ENCODE peak calls at places on chromosomes 16 and 17, in five cellular contexts. W is psoas muscle; E is gastrocnemius medialis; U is fibroblast of lung; Q is CD4-positive, alpha-beta T cell. A is an unnamed sample.

GRCh38 chr16:52526429-52526828 is 20.5 kb downstream of the TOX3 start:
- DNase-seq in U (no peak), E (no peak), Q (no peak), W (no peak), A (no peak)

GRCh38 chr16:901715-902601 is 68.8 kb downstream of the LMF1 start:
- DNase-seq in U (no peak), Q (no peak), E (no peak), W (peak), A (no peak)

GRCh38 chr17:45740553-45741330 is 43.4 kb upstream of the CRHR1 start:
- DNase-seq in U (peak), E (peak), W (peak), Q (no peak), A (no peak)

GRCh38 chr16:87834668-87835473 is 34.4 kb downstream of the SLC7A5 start:
- DNase-seq in E (no peak), W (peak), Q (no peak), U (peak), A (no peak)

GRCh38 chr17:55344514-55344997 is 77.1 kb downstream of the MMD start:
- DNase-seq in U (no peak), E (no peak), Q (no peak), W (no peak), A (no peak)

GRCh38 chr17:8046929-8047768 is 8.3 kb downstream of the ALOX15B start:
- DNase-seq in Q (no peak), U (no peak), E (no peak), W (no peak), A (no peak)

GRCh38 chr16:50334106-50334975 is 34.4 kb downstream of the BRD7 start:
- DNase-seq in W (no peak), Q (no peak), E (no peak), U (no peak), A (no peak)

GRCh38 chr16:75096730-75097129 is 19.9 kb downstream of the LDHD start:
- DNase-seq in W (no peak), E (no peak), Q (no peak), U (no peak), A (no peak)

GRCh38 chr16:777826-778225 is 10.4 kb downstream of the RPUSD1 start:
- DNase-seq in E (no peak), W (no peak), U (peak), Q (no peak), A (no peak)

GRCh38 chr16:81626181-81626674 is 152.9 kb upstream of the PLCG2 start:
- DNase-seq in E (no peak), Q (no peak), U (peak), W (no peak), A (peak)

GRCh38 chr17:10421946-10422542 is at the start of gene MYH8:
- DNase-seq in W (no peak), U (no peak), E (no peak), Q (no peak), A (no peak)

GRCh38 chr16:86363836-86364618 is 146.3 kb upstream of the FOXF1 start:
- DNase-seq in E (no peak), U (peak), Q (no peak), W (no peak), A (no peak)

GRCh38 chr16:56684256-56684925 is 2.1 kb downstream of the MT1X start:
- DNase-seq in E (peak), Q (no peak), W (peak), U (no peak), A (no peak)

GRCh38 chr17:19369107-19369778 is 6.7 kb upstream of the B9D1 start:
- DNase-seq in E (no peak), U (no peak), Q (no peak), W (no peak), A (no peak)

GRCh38 chr16:75372236-75372856 is 61.0 kb downstream of the CFDP1 start:
- DNase-seq in Q (no peak), E (no peak), W (no peak), U (peak), A (no peak)

GRCh38 chr17:2545393-2545792 is 33.7 kb upstream of the METTL16 start:
- DNase-seq in E (no peak), Q (no peak), U (no peak), W (no peak), A (peak)

GRCh38 chr16:5412721-5413120 is 315.1 kb upstream of the EEF2KMT start:
- DNase-seq in U (peak), E (no peak), W (no peak), Q (no peak), A (no peak)

GRCh38 chr16:51151435-51151950 is 423 bp upstream of the SALL1 start:
- DNase-seq in U (peak), W (no peak), Q (no peak), E (no peak), A (no peak)

GRCh38 chr16:53224932-53225533 is 170.2 kb downstream of the CHD9 start:
- DNase-seq in Q (no peak), E (no peak), W (no peak), U (peak), A (peak)

GRCh38 chr17:39755550-39756375 is 18.0 kb downstream of the GRB7 start:
- DNase-seq in W (no peak), E (no peak), Q (peak), U (no peak), A (no peak)

GRCh38 chr17:35745749-35746320 is 7.2 kb downstream of the GAS2L2 start:
- DNase-seq in W (no peak), E (no peak), U (no peak), Q (no peak), A (no peak)

GRCh38 chr16:78177927-78178326 is 78.5 kb downstream of the WWOX start:
- DNase-seq in Q (no peak), U (no peak), W (no peak), E (no peak), A (no peak)

GRCh38 chr17:66459811-66460270 is 157.4 kb downstream of the PRKCA start:
- DNase-seq in E (no peak), W (no peak), U (peak), Q (no peak), A (peak)

GRCh38 chr16:88744839-88745521 is 38.7 kb downstream of the CTU2 start:
- DNase-seq in Q (no peak), W (no peak), U (no peak), E (no peak), A (no peak)

GRCh38 chr17:47896672-47897490 is 845 bp downstream of the SP2 start:
- DNase-seq in E (no peak), W (no peak), Q (no peak), U (peak), A (no peak)
- H3K27ac ChIP-seq in E (peak), W (peak), Q (peak), U (peak), A (peak)

GRCh38 chr17:49259663-49260010 is 29.1 kb upstream of the PHOSPHO1 start:
- DNase-seq in W (no peak), Q (no peak), E (no peak), U (no peak), A (no peak)
- H3K27ac ChIP-seq in W (peak), Q (no peak), E (peak), U (no peak), A (peak)

GRCh38 chr16:63575031-63575430 is 1538.8 kb upstream of the CDH8 start:
- DNase-seq in E (no peak), W (no peak), U (no peak), Q (no peak), A (no peak)

GRCh38 chr16:63581560-63581959 is 1540.3 kb downstream of the CDH11 start:
- DNase-seq in Q (no peak), E (no peak), U (no peak), W (no peak), A (no peak)

GRCh38 chr16:63577891-63578290 is 1541.7 kb upstream of the CDH8 start:
- DNase-seq in W (no peak), E (no peak), Q (no peak), U (no peak), A (no peak)

DNA sequence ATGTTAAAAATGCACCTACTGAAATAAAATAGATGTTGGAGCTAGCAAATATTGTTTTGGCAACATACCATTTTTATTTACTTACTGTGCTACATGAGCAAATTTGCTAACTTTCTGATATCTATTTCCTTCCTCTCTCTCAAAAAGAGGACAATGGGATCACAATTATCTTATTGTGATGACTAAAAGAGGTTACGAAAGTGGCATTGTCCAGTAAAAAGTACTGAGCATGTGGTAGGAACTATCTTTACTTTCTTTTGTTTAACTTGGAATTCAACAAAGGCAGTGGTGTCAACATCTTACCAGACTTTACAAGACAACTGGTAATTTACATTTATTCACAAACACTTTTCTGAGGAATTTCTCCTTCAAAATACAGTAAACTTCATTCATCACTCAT is 1542.6 kb upstream of the CDH8 start:
- DNase-seq in E (no peak), W (no peak), U (no peak), Q (no peak), A (no peak)
- H3K27ac ChIP-seq in E (no peak), W (no peak), U (no peak), Q (no peak), A (no peak)

GRCh38 chr17:59763861-59764260 is 56.4 kb downstream of the VMP1 start:
- DNase-seq in U (peak), Q (no peak), W (no peak), E (no peak), A (no peak)

GRCh38 chr17:59760164-59760563 is 52.7 kb downstream of the VMP1 start:
- DNase-seq in Q (no peak), E (no peak), W (no peak), U (no peak), A (no peak)

GRCh38 chr17:59762022-59762825 is 54.8 kb downstream of the VMP1 start:
- DNase-seq in E (no peak), W (no peak), Q (no peak), U (peak), A (no peak)

GRCh38 chr17:59762826-59763374 is 55.4 kb downstream of the VMP1 start:
- DNase-seq in U (no peak), Q (no peak), E (no peak), W (no peak), A (no peak)

GRCh38 chr17:59761385-59762021 is 54.0 kb downstream of the VMP1 start:
- DNase-seq in U (peak), W (no peak), Q (no peak), E (no peak), A (no peak)
- H3K27ac ChIP-seq in U (peak), W (no peak), Q (no peak), E (no peak), A (peak)

GRCh38 chr17:75238684-75239191 is 22.7 kb downstream of the GGA3 start:
- DNase-seq in W (peak), E (no peak), Q (peak), U (peak), A (peak)

GRCh38 chr17:75238020-75238580 is 23.3 kb downstream of the GGA3 start:
- DNase-seq in U (no peak), Q (no peak), E (no peak), W (no peak), A (no peak)

GRCh38 chr17:75240394-75241142 is 20.8 kb downstream of the GGA3 start:
- DNase-seq in W (peak), E (no peak), U (peak), Q (no peak), A (peak)

GRCh38 chr17:75239778-75240393 is 21.5 kb downstream of the GGA3 start:
- DNase-seq in Q (no peak), E (no peak), U (no peak), W (no peak), A (no peak)

DNA sequence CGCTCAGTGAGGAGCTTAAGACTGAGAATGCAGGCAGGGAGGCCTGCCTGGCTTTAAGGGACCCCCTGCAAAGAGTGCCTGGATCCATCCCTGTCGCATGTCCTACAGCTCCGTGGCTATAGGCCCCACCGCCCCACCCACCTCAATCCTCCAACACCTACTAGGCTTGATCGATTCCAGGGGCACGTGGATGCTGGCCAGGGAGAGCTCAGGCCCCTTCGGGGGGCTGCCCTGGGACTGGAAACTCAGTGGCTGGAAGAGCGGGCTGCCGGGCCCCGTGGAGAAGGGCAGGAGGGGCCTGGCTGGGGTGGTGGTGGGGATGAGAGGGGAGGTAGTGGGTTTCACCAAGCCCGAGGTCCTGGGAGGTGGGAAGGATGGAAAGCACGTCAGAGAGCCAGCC is 22.2 kb downstream of the GGA3 start:
- DNase-seq in E (no peak), W (no peak), U (no peak), Q (no peak), A (no peak)
- H3K27ac ChIP-seq in E (peak), W (no peak), U (no peak), Q (no peak), A (no peak)

GRCh38 chr17:76469991-76470739 is 2.8 kb downstream of the AANAT start:
- DNase-seq in Q (no peak), U (no peak), E (no peak), W (peak), A (no peak)

GRCh38 chr17:76472726-76473125 is 5.3 kb downstream of the AANAT start:
- DNase-seq in U (no peak), E (no peak), W (no peak), Q (no peak), A (no peak)

GRCh38 chr17:76473541-76473985 is 6.2 kb downstream of the AANAT start:
- DNase-seq in W (no peak), U (no peak), E (no peak), Q (no peak), A (no peak)

GRCh38 chr17:76472258-76472645 is 4.8 kb downstream of the AANAT start:
- DNase-seq in W (no peak), Q (no peak), U (no peak), E (no peak), A (no peak)

GRCh38 chr17:76471498-76472257 is 4.3 kb downstream of the AANAT start:
- DNase-seq in U (no peak), Q (no peak), W (no peak), E (no peak), A (no peak)
- H3K27ac ChIP-seq in U (no peak), Q (no peak), W (no peak), E (no peak), A (no peak)

GRCh38 chr17:78316867-78317816 is 42.7 kb downstream of the SOCS3 start:
- DNase-seq in Q (no peak), U (peak), W (no peak), E (no peak), A (no peak)
- H3K27ac ChIP-seq in Q (peak), U (peak), W (peak), E (peak), A (peak)

GRCh38 chr16:31344712-31345111 is 10.3 kb upstream of the ITGAX start:
- DNase-seq in Q (no peak), E (no peak), U (no peak), W (no peak), A (no peak)
- H3K27ac ChIP-seq in Q (no peak), E (no peak), U (no peak), W (no peak), A (no peak)

GRCh38 chr17:17726721-17727060 is 45.4 kb downstream of the RAI1 start:
- DNase-seq in E (no peak), Q (no peak), U (no peak), W (no peak), A (no peak)
- H3K27ac ChIP-seq in E (no peak), Q (no peak), U (no peak), W (no peak), A (no peak)

A was measured in adrenal gland.